ENCODE peak calls at places on chromosome 2, in six cellular contexts. One of them, this sample, is unnamed.

GRCh38 chr2:41940715-41941114 is 107.1 kb upstream of the PKDCC start:
- DNase-seq in fibroblast of lung: no peak
- DNase-seq in PC-9: no peak
- DNase-seq in MM.1S: no peak
- DNase-seq in PC-3: no peak
- DNase-seq in HCT116: no peak
- DNase-seq in this sample: peak; percentile 80

GRCh38 chr2:229445013-229445412 is 173.9 kb upstream of the PID1 start:
- DNase-seq in fibroblast of lung: peak; percentile 98
- DNase-seq in PC-9: peak; percentile 56
- DNase-seq in MM.1S: no peak
- DNase-seq in PC-3: peak; percentile 93
- DNase-seq in HCT116: peak; percentile 72
- DNase-seq in this sample: no peak

GRCh38 chr2:240917009-240917683 is 11.0 kb downstream of the CROCC2 start:
- DNase-seq in fibroblast of lung: no peak
- DNase-seq in PC-9: peak; percentile 2
- DNase-seq in MM.1S: no peak
- DNase-seq in PC-3: no peak
- DNase-seq in HCT116: no peak
- DNase-seq in this sample: no peak

GRCh38 chr2:158091647-158092046 is 10.0 kb upstream of the UPP2 start:
- DNase-seq in fibroblast of lung: no peak
- DNase-seq in PC-9: no peak
- DNase-seq in MM.1S: no peak
- DNase-seq in PC-3: no peak
- DNase-seq in HCT116: no peak
- DNase-seq in this sample: no peak

GRCh38 chr2:200378652-200379290 is 72.3 kb downstream of the SPATS2L start:
- DNase-seq in fibroblast of lung: peak; percentile 86
- DNase-seq in PC-9: no peak
- DNase-seq in MM.1S: no peak
- DNase-seq in PC-3: no peak
- DNase-seq in HCT116: no peak
- DNase-seq in this sample: no peak

GRCh38 chr2:98948956-98949739 is 13.1 kb upstream of the CRACDL start:
- DNase-seq in fibroblast of lung: peak; percentile 13
- DNase-seq in PC-9: no peak
- DNase-seq in MM.1S: no peak
- DNase-seq in PC-3: no peak
- DNase-seq in HCT116: no peak
- DNase-seq in this sample: no peak

GRCh38 chr2:78147466-78147865 is 625.3 kb upstream of the LRRTM4 start:
- DNase-seq in fibroblast of lung: no peak
- DNase-seq in PC-9: peak; percentile 69
- DNase-seq in MM.1S: no peak
- DNase-seq in PC-3: peak; percentile 42
- DNase-seq in HCT116: no peak
- DNase-seq in this sample: no peak

GRCh38 chr2:3174626-3175567 is 202.7 kb downstream of the EIPR1 start:
- DNase-seq in fibroblast of lung: no peak
- DNase-seq in PC-9: no peak
- DNase-seq in MM.1S: no peak
- DNase-seq in PC-3: no peak
- DNase-seq in HCT116: no peak
- DNase-seq in this sample: no peak

GRCh38 chr2:67215214-67215613 is 181.9 kb upstream of the ETAA1 start:
- DNase-seq in fibroblast of lung: peak; percentile 56
- DNase-seq in PC-9: no peak
- DNase-seq in MM.1S: no peak
- DNase-seq in PC-3: peak; percentile 74
- DNase-seq in HCT116: no peak
- DNase-seq in this sample: no peak

GRCh38 chr2:205730701-205731271 is 48.5 kb downstream of the NRP2 start:
- DNase-seq in fibroblast of lung: peak; percentile 65
- DNase-seq in PC-9: no peak
- DNase-seq in MM.1S: no peak
- DNase-seq in PC-3: no peak
- DNase-seq in HCT116: no peak
- DNase-seq in this sample: peak; percentile 56

GRCh38 chr2:96548558-96549465 is 12.3 kb downstream of the ARID5A start:
- DNase-seq in fibroblast of lung: no peak
- DNase-seq in PC-9: no peak
- DNase-seq in MM.1S: no peak
- DNase-seq in PC-3: no peak
- DNase-seq in HCT116: no peak
- DNase-seq in this sample: no peak

GRCh38 chr2:68196120-68196716 is 38.5 kb downstream of the PNO1 start:
- DNase-seq in fibroblast of lung: peak; percentile 39
- DNase-seq in PC-9: no peak
- DNase-seq in MM.1S: peak; percentile 34
- DNase-seq in PC-3: peak; percentile 76
- DNase-seq in HCT116: no peak
- DNase-seq in this sample: no peak

GRCh38 chr2:241798631-241799521 is 10.1 kb upstream of the NEU4 start:
- DNase-seq in fibroblast of lung: no peak
- DNase-seq in PC-9: no peak
- DNase-seq in MM.1S: no peak
- DNase-seq in PC-3: no peak
- DNase-seq in HCT116: no peak
- DNase-seq in this sample: no peak

GRCh38 chr2:43082878-43083261 is 143.5 kb downstream of the ZFP36L2 start:
- DNase-seq in fibroblast of lung: no peak
- DNase-seq in PC-9: no peak
- DNase-seq in MM.1S: no peak
- DNase-seq in PC-3: no peak
- DNase-seq in HCT116: no peak
- DNase-seq in this sample: no peak

GRCh38 chr2:1550658-1551316 is 137.5 kb downstream of the TPO start:
- DNase-seq in fibroblast of lung: peak; percentile 22
- DNase-seq in PC-9: peak; percentile 53
- DNase-seq in MM.1S: peak; percentile 16
- DNase-seq in PC-3: peak; percentile 73
- DNase-seq in HCT116: peak; percentile 18
- DNase-seq in this sample: no peak

GRCh38 chr2:186130678-186131511 is 355.2 kb upstream of the ZC3H15 start:
- DNase-seq in fibroblast of lung: peak; percentile 33
- DNase-seq in PC-9: no peak
- DNase-seq in MM.1S: no peak
- DNase-seq in PC-3: peak; percentile 27
- DNase-seq in HCT116: no peak
- DNase-seq in this sample: no peak

GRCh38 chr2:184611221-184612085 is 13.1 kb downstream of the ZNF804A start:
- DNase-seq in fibroblast of lung: peak; percentile 27
- DNase-seq in PC-9: no peak
- DNase-seq in MM.1S: peak; percentile 50
- DNase-seq in PC-3: peak; percentile 74
- DNase-seq in HCT116: peak; percentile 19
- DNase-seq in this sample: peak; percentile 45

GRCh38 chr2:42960835-42961165 is 168.4 kb upstream of the HAAO start:
- DNase-seq in fibroblast of lung: no peak
- DNase-seq in PC-9: no peak
- DNase-seq in MM.1S: no peak
- DNase-seq in PC-3: no peak
- DNase-seq in HCT116: no peak
- DNase-seq in this sample: no peak

GRCh38 chr2:42922790-42923631 is 130.6 kb upstream of the HAAO start:
- DNase-seq in fibroblast of lung: peak; percentile 94
- DNase-seq in PC-9: no peak
- DNase-seq in MM.1S: no peak
- DNase-seq in PC-3: no peak
- DNase-seq in HCT116: no peak
- DNase-seq in this sample: no peak

GRCh38 chr2:25265022-25265421 is 76.7 kb downstream of the DNMT3A start:
- DNase-seq in fibroblast of lung: no peak
- DNase-seq in PC-9: no peak
- DNase-seq in MM.1S: no peak
- DNase-seq in PC-3: no peak
- DNase-seq in HCT116: no peak
- DNase-seq in this sample: no peak

GRCh38 chr2:52402128-52402527 is 1365.5 kb upstream of the CHAC2 start:
- DNase-seq in fibroblast of lung: no peak
- DNase-seq in PC-9: no peak
- DNase-seq in MM.1S: no peak
- DNase-seq in PC-3: no peak
- DNase-seq in HCT116: no peak
- DNase-seq in this sample: no peak

GRCh38 chr2:239132156-239132709 is 268.6 kb downstream of the HDAC4 start:
- DNase-seq in fibroblast of lung: no peak
- DNase-seq in PC-9: no peak
- DNase-seq in MM.1S: no peak
- DNase-seq in PC-3: no peak
- DNase-seq in HCT116: no peak
- DNase-seq in this sample: no peak

GRCh38 chr2:111094686-111095085 is 26.0 kb upstream of the BCL2L11 start:
- DNase-seq in fibroblast of lung: no peak
- DNase-seq in PC-9: no peak
- DNase-seq in MM.1S: no peak
- DNase-seq in PC-3: no peak
- DNase-seq in HCT116: no peak
- DNase-seq in this sample: no peak

DNA sequence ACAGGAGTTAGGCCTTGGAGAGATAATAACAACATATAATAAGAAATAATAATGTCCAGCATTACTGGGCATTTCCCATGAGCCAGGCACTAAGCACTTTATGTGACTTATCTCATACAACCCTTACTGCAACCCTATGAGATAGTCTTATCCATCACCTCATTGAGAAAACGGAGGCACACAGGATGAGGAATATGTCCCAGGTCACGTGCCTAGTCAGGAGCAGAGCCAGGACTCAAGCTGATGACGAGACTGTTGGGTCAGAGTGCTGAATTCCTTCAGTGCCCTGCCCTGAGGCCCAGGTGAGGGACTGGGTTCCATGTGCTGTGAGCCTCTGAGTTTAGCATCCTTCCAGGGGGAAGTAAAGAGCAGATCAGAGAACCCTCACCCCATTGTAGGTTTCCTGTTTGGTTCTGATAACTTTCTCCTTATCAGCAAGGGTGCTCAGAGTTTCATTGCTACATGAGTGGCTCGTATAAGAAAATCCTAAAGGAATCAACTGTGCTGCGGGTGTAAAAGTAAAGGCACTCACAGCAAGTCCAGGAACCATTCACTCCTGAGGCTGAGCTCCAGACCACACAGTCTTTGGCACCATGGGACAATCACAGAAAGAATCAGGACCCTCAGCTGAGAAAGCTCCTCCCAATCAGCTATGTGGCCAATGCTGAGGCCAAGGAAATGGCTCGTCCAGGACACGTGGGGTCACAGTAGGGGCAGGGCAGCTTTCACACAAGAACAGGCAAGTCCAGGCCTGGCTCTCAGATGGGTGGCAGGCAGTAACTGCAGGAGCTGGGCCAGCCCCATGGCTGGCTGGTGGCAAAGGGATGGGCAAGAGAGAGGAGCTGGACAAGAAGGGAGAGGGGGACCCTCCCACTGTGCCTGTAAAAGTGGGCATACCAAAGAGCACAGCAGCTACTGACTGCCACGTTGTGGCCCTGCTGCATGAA is 11.9 kb upstream of the EDAR start:
- DNase-seq in fibroblast of lung: no peak
- DNase-seq in PC-9: no peak
- DNase-seq in MM.1S: no peak
- DNase-seq in PC-3: no peak
- DNase-seq in HCT116: no peak
- DNase-seq in this sample: no peak
- TF ChIP-seq EZH2 in fibroblast of lung: no peak
- TF ChIP-seq EZH2 in PC-9: no peak
- TF ChIP-seq EZH2 in MM.1S: no peak
- TF ChIP-seq EZH2 in PC-3: no peak
- TF ChIP-seq EZH2 in HCT116: no peak
- TF ChIP-seq EZH2 in this sample: no peak

GRCh38 chr2:45013229-45014015 is 4.2 kb upstream of the SIX2 start:
- DNase-seq in fibroblast of lung: no peak
- DNase-seq in PC-9: no peak
- DNase-seq in MM.1S: no peak
- DNase-seq in PC-3: no peak
- DNase-seq in HCT116: no peak
- DNase-seq in this sample: no peak
- TF ChIP-seq EZH2 in fibroblast of lung: peak; percentile 90
- TF ChIP-seq EZH2 in PC-9: no peak
- TF ChIP-seq EZH2 in MM.1S: no peak
- TF ChIP-seq EZH2 in PC-3: no peak
- TF ChIP-seq EZH2 in HCT116: no peak
- TF ChIP-seq EZH2 in this sample: no peak

GRCh38 chr2:47346-48218 is 1.3 kb upstream of the FAM110C start:
- DNase-seq in fibroblast of lung: no peak
- DNase-seq in PC-9: no peak
- DNase-seq in MM.1S: no peak
- DNase-seq in PC-3: no peak
- DNase-seq in HCT116: no peak
- DNase-seq in this sample: no peak
- TF ChIP-seq EZH2 in fibroblast of lung: no peak
- TF ChIP-seq EZH2 in PC-9: no peak
- TF ChIP-seq EZH2 in MM.1S: no peak
- TF ChIP-seq EZH2 in PC-3: no peak
- TF ChIP-seq EZH2 in HCT116: no peak
- TF ChIP-seq EZH2 in this sample: no peak

GRCh38 chr2:148876190-148876588 is 1.2 kb downstream of the KIF5C start:
- DNase-seq in fibroblast of lung: no peak
- DNase-seq in PC-9: no peak
- DNase-seq in MM.1S: no peak
- DNase-seq in PC-3: no peak
- DNase-seq in HCT116: no peak
- DNase-seq in this sample: no peak
- TF ChIP-seq EZH2 in fibroblast of lung: peak; percentile 75
- TF ChIP-seq EZH2 in PC-9: no peak
- TF ChIP-seq EZH2 in MM.1S: no peak
- TF ChIP-seq EZH2 in PC-3: peak; percentile 42
- TF ChIP-seq EZH2 in HCT116: no peak
- TF ChIP-seq EZH2 in this sample: no peak

DNA sequence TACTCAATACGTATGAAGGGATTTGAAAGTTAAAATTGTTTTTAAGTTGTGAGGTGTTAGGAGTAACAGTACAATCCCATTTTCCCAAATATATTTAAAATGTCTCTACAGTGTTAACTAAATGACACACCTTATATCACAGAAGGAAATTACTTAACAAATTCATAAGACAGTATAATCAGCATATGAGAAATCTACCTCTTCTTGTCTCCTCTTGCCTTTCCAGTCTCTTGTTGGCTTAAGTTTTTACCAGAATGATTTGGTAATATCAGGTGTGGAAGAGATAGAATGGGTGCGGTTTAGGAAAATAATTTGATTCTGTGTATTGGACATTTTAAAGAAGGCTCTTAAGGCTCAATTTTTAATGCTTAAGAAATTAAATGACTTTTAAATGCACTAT is 9.5 kb upstream of the INPP1 start:
- DNase-seq in fibroblast of lung: no peak
- DNase-seq in PC-9: no peak
- DNase-seq in MM.1S: no peak
- DNase-seq in PC-3: no peak
- DNase-seq in HCT116: no peak
- DNase-seq in this sample: no peak
- TF ChIP-seq EZH2 in fibroblast of lung: no peak
- TF ChIP-seq EZH2 in PC-9: no peak
- TF ChIP-seq EZH2 in MM.1S: no peak
- TF ChIP-seq EZH2 in PC-3: no peak
- TF ChIP-seq EZH2 in HCT116: no peak
- TF ChIP-seq EZH2 in this sample: no peak

This sample was measured in SK-N-MC.